ENCODE peak calls at places on chromosomes 2 and 18, in seven cellular contexts. K is left ventricle myocardium inferior; E is activated T-helper 1 cell treated with anti-CD3 and anti-CD28 coated beads, Interleukin-12 subunit alpha, Interleukin-12 subunit beta, Interleukin-2, Interleukin-4 antibody, amounts not matched to agents 30 ng/mL and 10 ng/mL and 1 ng/mL, durations not matched to agents 14 hours and 24 hours and 36 hours; V is right cardiac atrium; J is fibroblast of mammary gland; S is NCI-H460; B is aorta. L is an unnamed sample.

GRCh38 chr2:152762202-152762601 is 43.8 kb downstream of the ARL6IP6 start:
- DNase-seq in K (no peak), E (no peak), V (peak), J (peak), S (no peak), B (no peak), L (no peak)

GRCh38 chr2:9971890-9972289 is 20.4 kb downstream of the GRHL1 start:
- DNase-seq in K (no peak), E (no peak), V (no peak), J (no peak), S (no peak), B (no peak), L (no peak)

GRCh38 chr2:203805485-203805838 is 62.1 kb upstream of the CTLA4 start:
- DNase-seq in K (no peak), E (no peak), V (no peak), J (no peak), S (no peak), B (no peak), L (no peak)

GRCh38 chr2:191582355-191582754 is 95.6 kb upstream of the NABP1 start:
- DNase-seq in K (no peak), E (no peak), V (no peak), J (peak), S (peak), B (no peak), L (no peak)

GRCh38 chr18:34661464-34662087 is 48.5 kb upstream of the DTNA start:
- DNase-seq in K (no peak), E (no peak), V (no peak), J (peak), S (peak), B (no peak), L (no peak)

GRCh38 chr2:193743089-193743488 is 1548.4 kb upstream of the TMEFF2 start:
- DNase-seq in K (no peak), E (no peak), V (no peak), J (no peak), S (no peak), B (no peak), L (no peak)

GRCh38 chr2:187459242-187459641 is 11.2 kb upstream of the CALCRL start:
- DNase-seq in K (no peak), E (no peak), V (no peak), J (no peak), S (no peak), B (no peak), L (no peak)

GRCh38 chr2:44118257-44118656 is 50.4 kb upstream of the PPM1B start:
- DNase-seq in K (no peak), E (no peak), V (no peak), J (peak), S (no peak), B (no peak), L (no peak)

GRCh38 chr2:127706215-127706990 is 5.1 kb downstream of the SFT2D3 start:
- DNase-seq in K (no peak), E (no peak), V (no peak), J (no peak), S (no peak), B (no peak), L (no peak)

GRCh38 chr18:59172664-59173249 is 33.1 kb downstream of the SEC11C start:
- DNase-seq in K (no peak), E (no peak), V (no peak), J (no peak), S (no peak), B (no peak), L (no peak)

GRCh38 chr18:79531386-79531785 is 135.7 kb downstream of the NFATC1 start:
- DNase-seq in K (no peak), E (no peak), V (no peak), J (no peak), S (no peak), B (peak), L (peak)

GRCh38 chr2:4678937-4679336 is 975.6 kb downstream of the DCDC2C start:
- DNase-seq in K (no peak), E (no peak), V (no peak), J (no peak), S (no peak), B (no peak), L (no peak)

GRCh38 chr2:11348209-11348749 is 3.8 kb upstream of the ROCK2 start:
- DNase-seq in K (no peak), E (no peak), V (peak), J (no peak), S (no peak), B (no peak), L (no peak)

GRCh38 chr2:23636412-23636811 is 251.4 kb downstream of the KLHL29 start:
- DNase-seq in K (peak), E (no peak), V (peak), J (peak), S (no peak), B (peak), L (no peak)

GRCh38 chr2:98036349-98037000 is 40.7 kb upstream of the TMEM131 start:
- DNase-seq in K (peak), E (no peak), V (no peak), J (no peak), S (no peak), B (no peak), L (no peak)